ENCODE peak calls at places on chromosomes 5 and 9, in seven cellular contexts. K is mesendoderm, L is H1, B is IMR-90, M is thyroid gland, O is K562, I is foreskin fibroblast. F is an unnamed sample.
A peak's percentile ranks its signal among the peaks of the same experiment; 100 is the strongest.

GRCh38 chr5:173920024-173920753 is 32.0 kb downstream of the CPEB4 start:
- DNase-seq in K (no peak), L (no peak), B (peak; percentile 16), M (no peak), O (no peak), I (no peak), F (peak; percentile 17)

GRCh38 chr9:117671468-117671867 is 32.7 kb upstream of the TLR4 start:
- DNase-seq in K (no peak), L (no peak), B (no peak), M (no peak), O (no peak), I (no peak), F (no peak)

GRCh38 chr9:136965771-136966484 is 11.4 kb upstream of the PTGDS start:
- DNase-seq in K (peak; percentile 34), L (no peak), B (no peak), M (no peak), O (peak; percentile 56), I (no peak), F (peak; percentile 55)

GRCh38 chr5:125083932-125084331 is 337.5 kb upstream of the ZNF608 start:
- DNase-seq in K (no peak), L (no peak), B (peak; percentile 93), M (no peak), O (no peak), I (peak; percentile 85), F (no peak)

GRCh38 chr5:88502179-88503064 is 233.8 kb upstream of the TMEM161B start:
- DNase-seq in K (no peak), L (no peak), B (no peak), M (no peak), O (no peak), I (peak; percentile 0), F (no peak)

GRCh38 chr9:38346811-38347735 is 45.4 kb upstream of the ALDH1B1 start:
- DNase-seq in K (peak; percentile 64), L (peak; percentile 51), B (no peak), M (no peak), O (no peak), I (no peak), F (peak; percentile 22)

GRCh38 chr9:33233659-33234335 is 6.2 kb upstream of the SPINK4 start:
- DNase-seq in K (no peak), L (no peak), B (peak; percentile 99), M (peak; percentile 79), O (no peak), I (peak; percentile 89), F (no peak)

GRCh38 chr5:52469835-52470234 is 317.9 kb upstream of the ITGA1 start:
- DNase-seq in K (peak; percentile 24), L (no peak), B (no peak), M (no peak), O (no peak), I (no peak), F (no peak)

GRCh38 chr5:160369990-160370712 is at the start of gene C1QTNF2:
- DNase-seq in K (peak; percentile 80), L (peak; percentile 74), B (peak; percentile 72), M (peak; percentile 48), O (peak; percentile 31), I (peak; percentile 67), F (peak; percentile 14)

GRCh38 chr5:38645508-38645907 is 89.1 kb upstream of the LIFR start:
- DNase-seq in K (no peak), L (no peak), B (no peak), M (no peak), O (no peak), I (peak; percentile 20), F (no peak)

GRCh38 chr5:124697912-124698690 is 48.3 kb downstream of the ZNF608 start:
- DNase-seq in K (no peak), L (no peak), B (peak; percentile 32), M (no peak), O (no peak), I (no peak), F (peak; percentile 100)

GRCh38 chr5:66789434-66789833 is 193.2 kb downstream of the MAST4 start:
- DNase-seq in K (peak; percentile 14), L (no peak), B (no peak), M (no peak), O (no peak), I (no peak), F (no peak)

GRCh38 chr9:130426883-130427282 is 17.9 kb upstream of the ASS1 start:
- DNase-seq in K (no peak), L (no peak), B (peak; percentile 35), M (no peak), O (no peak), I (no peak), F (no peak)

GRCh38 chr9:14769235-14769580 is 46.7 kb upstream of the CER1 start:
- DNase-seq in K (peak; percentile 79), L (no peak), B (peak; percentile 5), M (no peak), O (peak; percentile 5), I (no peak), F (no peak)

GRCh38 chr5:156121834-156122386 is 205.1 kb upstream of the SGCD start:
- DNase-seq in K (no peak), L (no peak), B (peak; percentile 61), M (no peak), O (no peak), I (no peak), F (no peak)

GRCh38 chr5:124701873-124702272 is 44.6 kb downstream of the ZNF608 start:
- DNase-seq in K (no peak), L (no peak), B (no peak), M (no peak), O (no peak), I (no peak), F (no peak)

GRCh38 chr9:113410207-113411158 is at the start of the genes C9orf43 and POLE3:
- DNase-seq in K (peak; percentile 98), L (peak; percentile 94), B (peak; percentile 94), M (peak; percentile 94), O (peak; percentile 92), I (peak; percentile 95), F (peak; percentile 96)

GRCh38 chr5:174229640-174230350 is 184.3 kb downstream of the NSG2 start:
- DNase-seq in K (no peak), L (no peak), B (peak; percentile 4), M (peak; percentile 5), O (no peak), I (no peak), F (no peak)

GRCh38 chr5:35203403-35203802 is 26.9 kb downstream of the PRLR start:
- DNase-seq in K (no peak), L (no peak), B (no peak), M (no peak), O (no peak), I (no peak), F (no peak)

GRCh38 chr9:72911816-72912215 is 41.0 kb downstream of the ALDH1A1 start:
- DNase-seq in K (no peak), L (no peak), B (no peak), M (no peak), O (no peak), I (no peak), F (no peak)

GRCh38 chr5:91245871-91246270 is 137.2 kb downstream of the ARRDC3 start:
- DNase-seq in K (no peak), L (no peak), B (peak; percentile 17), M (no peak), O (no peak), I (no peak), F (no peak)

GRCh38 chr9:21709464-21710058 is 92.9 kb upstream of the MTAP start:
- DNase-seq in K (peak; percentile 72), L (peak; percentile 84), B (peak; percentile 53), M (peak; percentile 61), O (no peak), I (no peak), F (peak; percentile 63)

GRCh38 chr5:1944408-1944807 is 61.7 kb upstream of the IRX4 start:
- DNase-seq in K (no peak), L (no peak), B (no peak), M (no peak), O (no peak), I (no peak), F (no peak)

GRCh38 chr5:140157032-140157781 is 17.8 kb upstream of the CYSTM1 start:
- DNase-seq in K (peak; percentile 87), L (peak; percentile 96), B (peak; percentile 73), M (peak; percentile 86), O (peak; percentile 90), I (peak; percentile 64), F (peak; percentile 87)
- H3K4me3 ChIP-seq in K (no peak overlapping the region), L (peak overlapping the region; percentile 52), B (peak overlapping the region; percentile 5), M (no peak overlapping the region), O (no peak overlapping the region), I (peak overlapping the region; percentile 35), F (peak overlapping the region; percentile 14)

GRCh38 chr9:121105531-121105930 is 30.8 kb downstream of the CNTRL start:
- DNase-seq in K (peak; percentile 60), L (no peak), B (no peak), M (no peak), O (no peak), I (no peak), F (no peak)

GRCh38 chr9:121107881-121108280 is 33.1 kb downstream of the CNTRL start:
- DNase-seq in K (no peak), L (no peak), B (no peak), M (no peak), O (no peak), I (no peak), F (no peak)

GRCh38 chr9:121107041-121107440 is 32.3 kb downstream of the CNTRL start:
- DNase-seq in K (peak; percentile 64), L (no peak), B (no peak), M (no peak), O (peak; percentile 45), I (no peak), F (no peak)
- H3K4me3 ChIP-seq in K (no peak overlapping the region), L (no peak overlapping the region), B (no peak overlapping the region), M (no peak overlapping the region), O (no peak overlapping the region), I (no peak overlapping the region), F (no peak overlapping the region)

DNA sequence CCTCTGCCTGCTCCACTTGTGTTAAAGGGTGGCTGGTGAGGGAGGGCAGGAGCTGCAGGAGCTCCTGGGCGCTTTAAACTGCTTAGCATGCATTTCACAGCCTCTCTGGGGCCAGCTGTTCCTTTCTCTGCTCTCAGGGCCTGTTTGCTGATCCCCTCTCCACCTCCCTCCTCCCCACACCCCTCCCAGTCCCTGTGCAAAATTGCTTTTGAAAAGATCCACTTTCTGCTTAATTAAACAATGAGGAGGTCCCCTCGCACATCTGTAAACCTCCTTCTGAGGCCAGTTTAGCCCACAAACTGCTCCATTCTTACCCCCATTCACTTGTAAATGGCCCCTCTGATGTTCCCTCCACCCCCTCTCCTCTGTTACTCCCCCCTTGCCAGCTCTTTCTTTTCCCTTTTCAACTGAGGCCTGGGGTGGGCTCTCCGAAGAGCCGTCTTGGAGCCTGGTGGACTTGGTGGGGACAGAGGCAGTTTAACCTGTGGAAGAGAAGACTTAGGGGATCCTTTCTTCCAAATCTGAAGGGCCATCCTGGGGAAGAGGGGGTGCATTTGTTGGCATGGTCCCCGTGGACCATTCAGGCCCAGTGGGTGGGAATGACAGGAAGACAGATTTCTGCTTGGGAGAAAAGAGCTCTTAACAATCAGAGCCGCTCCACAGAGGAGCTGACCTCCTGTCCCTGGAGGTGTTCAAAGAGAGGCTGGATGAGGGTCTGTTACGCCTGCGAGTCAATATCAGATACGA is 12.0 kb downstream of the URM1 start:
- DNase-seq in K (no peak), L (peak; percentile 68), B (no peak), M (no peak), O (no peak), I (no peak), F (peak; percentile 68)
- H3K4me3 ChIP-seq in K (no peak overlapping the region), L (peak overlapping the region; percentile 44), B (no peak overlapping the region), M (no peak overlapping the region), O (no peak overlapping the region), I (no peak overlapping the region), F (no peak overlapping the region)

DNA sequence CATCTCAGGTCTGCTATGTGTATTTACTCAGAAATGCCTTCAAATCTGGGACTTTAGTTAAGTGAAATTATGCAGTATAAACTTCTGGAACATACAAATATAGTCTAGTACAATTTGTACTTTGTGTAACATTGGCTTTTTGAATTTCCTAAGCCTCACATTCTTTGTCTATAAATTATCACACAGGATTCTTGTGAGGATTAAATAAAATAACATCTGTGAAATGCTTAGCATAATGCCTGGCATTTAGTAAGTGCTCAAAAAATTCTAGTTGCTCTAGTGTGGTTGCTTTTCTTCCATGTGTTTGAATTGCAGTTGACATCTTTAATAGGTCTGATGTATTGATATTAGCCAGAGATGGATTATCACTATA is 2.6 kb downstream of the HMMR start:
- DNase-seq in K (no peak), L (no peak), B (no peak), M (no peak), O (no peak), I (no peak), F (no peak)
- H3K4me3 ChIP-seq in K (no peak overlapping the region), L (no peak overlapping the region), B (no peak overlapping the region), M (no peak overlapping the region), O (peak overlapping the region; percentile 70), I (no peak overlapping the region), F (no peak overlapping the region)